ENCODE peak calls at places on chromosomes 2 and 18, in four cellular contexts. B is coronary artery, F is NB4, O is right lobe of liver. P is an unnamed sample.
A peak's percentile ranks its signal among the peaks of the same experiment; 100 is the strongest.

GRCh38 chr18:28075501-28075900 is 101.4 kb downstream of the CDH2 start:
- DNase-seq in B (no peak), F (no peak), O (no peak), P (no peak)

GRCh38 chr2:217742276-217742675 is 260.5 kb downstream of the TNS1 start:
- DNase-seq in B (no peak), F (no peak), O (no peak), P (no peak)

GRCh38 chr2:148926291-148926961 is 51.4 kb downstream of the KIF5C start:
- DNase-seq in B (no peak), F (peak; percentile 77), O (peak; percentile 34), P (peak; percentile 61)

GRCh38 chr2:55419236-55419513 is 481 bp downstream of the CCDC88A start:
- DNase-seq in B (no peak), F (no peak), O (no peak), P (peak; percentile 71)

GRCh38 chr2:240060977-240061591 is 7.8 kb upstream of the OR6B3 start:
- DNase-seq in B (no peak), F (peak; percentile 64), O (no peak), P (peak; percentile 71)

GRCh38 chr2:174493549-174494331 is 6.9 kb upstream of the GPR155 start:
- DNase-seq in B (no peak), F (peak; percentile 14), O (no peak), P (no peak)

GRCh38 chr2:17416891-17417391 is 101.3 kb downstream of the RAD51AP2 start:
- DNase-seq in B (no peak), F (no peak), O (no peak), P (no peak)

GRCh38 chr2:99085400-99085799 is 56.1 kb upstream of the C2orf15 start:
- DNase-seq in B (no peak), F (peak; percentile 54), O (no peak), P (peak; percentile 11)

GRCh38 chr2:152920846-152921245 is 202.4 kb downstream of the ARL6IP6 start:
- DNase-seq in B (no peak), F (no peak), O (no peak), P (no peak)

GRCh38 chr2:239608723-239609122 is 207.9 kb upstream of the HDAC4 start:
- DNase-seq in B (no peak), F (no peak), O (no peak), P (no peak)

GRCh38 chr2:160906878-160907277 is 253.3 kb upstream of the TANK start:
- DNase-seq in B (no peak), F (no peak), O (no peak), P (no peak)

GRCh38 chr2:219844756-219845155 is 217.3 kb downstream of the SLC4A3 start:
- DNase-seq in B (no peak), F (peak; percentile 21), O (no peak), P (no peak)

GRCh38 chr18:47149457-47150028 is 757 bp downstream of the HDHD2 start:
- DNase-seq in B (no peak), F (peak; percentile 45), O (no peak), P (peak; percentile 12)

GRCh38 chr2:238285653-238286082 is 2.7 kb downstream of the PER2 start:
- DNase-seq in B (peak; percentile 90), F (no peak), O (peak; percentile 73), P (no peak)

GRCh38 chr2:241891988-241892298 is 22.4 kb downstream of the RTP5 start:
- DNase-seq in B (no peak), F (no peak), O (no peak), P (no peak)

DNA sequence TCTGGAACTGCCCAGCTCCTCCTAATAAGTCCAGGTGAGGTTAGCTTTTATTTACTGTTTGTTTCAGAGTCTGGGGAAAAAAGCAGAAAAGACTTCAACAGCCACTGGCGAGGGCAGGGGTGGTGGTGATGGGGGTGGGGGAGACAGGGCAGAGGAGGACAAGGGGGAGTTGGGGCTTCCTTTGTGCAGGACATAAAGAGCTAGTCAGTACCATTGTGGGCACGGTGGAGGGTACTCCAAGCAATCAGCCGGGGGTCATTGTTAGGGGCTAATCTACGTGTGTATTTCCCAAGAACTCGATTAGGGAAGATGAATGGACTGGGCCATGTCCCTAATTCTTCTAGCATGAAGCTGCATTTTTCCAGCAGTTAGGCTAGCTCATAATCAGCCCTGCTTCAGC is 2.8 kb upstream of the RAX start:
- DNase-seq in B (no peak), F (no peak), O (no peak), P (no peak)
- TF ChIP-seq CTCF in B (no peak), F (no peak), O (no peak), P (no peak)

GRCh38 chr2:196336206-196336605 is 164.8 kb upstream of the STK17B start:
- DNase-seq in B (no peak), F (no peak), O (no peak), P (no peak)

GRCh38 chr2:196337618-196337953 is 166.2 kb upstream of the STK17B start:
- DNase-seq in B (no peak), F (no peak), O (no peak), P (no peak)

GRCh38 chr2:196335238-196335637 is 163.9 kb upstream of the STK17B start:
- DNase-seq in B (no peak), F (no peak), O (no peak), P (peak; percentile 35)

GRCh38 chr2:196338440-196338839 is 167.1 kb upstream of the STK17B start:
- DNase-seq in B (no peak), F (no peak), O (no peak), P (no peak)

DNA sequence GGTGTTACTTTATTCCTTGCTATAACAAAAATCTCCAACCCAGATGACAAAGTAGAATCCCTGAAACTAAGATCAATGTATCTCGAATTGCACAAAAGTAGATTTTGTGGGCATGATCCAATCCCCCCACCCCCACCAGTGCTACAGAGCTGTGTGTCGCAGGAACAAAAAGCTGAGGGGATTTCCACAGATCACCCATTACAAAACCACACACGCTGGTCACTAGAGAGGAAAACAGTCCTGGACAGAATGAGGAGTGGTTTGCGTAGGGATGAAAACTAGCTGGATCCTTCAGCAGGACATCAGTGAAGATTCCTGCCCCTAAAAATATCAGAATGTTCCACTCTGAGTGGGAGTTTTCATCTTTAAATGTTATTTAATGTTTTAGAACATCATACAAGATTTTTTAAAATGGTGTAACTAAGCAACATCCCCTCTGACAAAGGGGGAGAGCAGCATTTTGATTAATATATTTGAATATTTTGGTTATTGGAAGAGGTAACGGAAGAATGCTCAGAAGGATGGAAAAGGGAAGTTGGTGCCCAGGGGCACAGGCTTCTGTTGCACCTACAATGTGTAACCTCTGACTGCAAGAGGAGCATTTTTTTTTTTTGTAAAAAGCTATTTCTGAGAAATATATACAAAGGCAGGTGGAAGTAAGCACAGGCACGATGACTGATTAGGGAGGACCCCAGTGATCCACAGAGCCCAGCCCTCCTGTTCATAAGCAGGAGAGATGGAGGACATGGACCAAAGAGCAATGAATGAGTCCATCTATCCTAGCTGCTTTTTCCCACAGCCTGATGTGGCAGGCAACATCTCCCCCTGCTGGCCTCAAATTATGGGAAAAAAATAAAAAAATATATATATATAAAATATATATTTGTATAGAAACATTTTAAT is 165.6 kb upstream of the STK17B start:
- DNase-seq in B (no peak), F (peak; percentile 60), O (no peak), P (peak; percentile 56)
- TF ChIP-seq CTCF in B (peak; percentile 33), F (peak; percentile 29), O (no peak), P (peak; percentile 58)

DNA sequence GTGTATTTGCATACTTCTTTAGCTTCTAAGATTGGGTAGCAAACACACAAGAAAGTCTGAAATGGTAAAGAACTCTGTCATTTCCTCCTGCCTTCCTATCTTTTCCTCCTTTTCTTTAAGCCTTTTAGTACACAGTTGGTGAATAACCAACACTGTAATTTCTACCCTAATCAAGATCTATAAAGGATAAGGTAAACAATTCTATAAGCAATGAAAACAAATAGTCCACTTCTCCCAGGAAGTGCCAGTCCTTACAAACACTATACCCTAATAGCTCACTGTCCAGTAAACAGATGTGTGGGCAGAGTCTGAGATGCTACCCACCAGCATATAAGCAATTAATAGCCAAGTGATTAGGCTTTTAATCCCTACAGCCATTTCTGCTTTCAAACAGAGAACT is 81.0 kb upstream of the TFCP2L1 start:
- DNase-seq in B (no peak), F (no peak), O (no peak), P (no peak)
- TF ChIP-seq CTCF in B (no peak), F (no peak), O (no peak), P (no peak)

GRCh38 chr2:49770919-49771318 is 616.6 kb upstream of the FSHR start:
- DNase-seq in B (no peak), F (peak; percentile 42), O (peak; percentile 34), P (peak; percentile 43)
- TF ChIP-seq CTCF in B (no peak), F (peak; percentile 40), O (peak; percentile 15), P (peak; percentile 56)

GRCh38 chr2:68466778-68467076 is 367 bp downstream of the FBXO48 start:
- DNase-seq in B (no peak), F (no peak), O (no peak), P (no peak)

GRCh38 chr2:68465081-68465916 is 1.8 kb downstream of the FBXO48 start:
- DNase-seq in B (no peak), F (peak; percentile 29), O (no peak), P (no peak)

GRCh38 chr2:68467077-68467960 is at the start of the genes APLF and FBXO48:
- DNase-seq in B (peak; percentile 98), F (peak; percentile 100), O (peak; percentile 95), P (peak; percentile 100)

GRCh38 chr2:68464651-68465050 is 2.4 kb downstream of the FBXO48 start:
- DNase-seq in B (no peak), F (no peak), O (no peak), P (no peak)

GRCh38 chr2:68466361-68466777 is 725 bp downstream of the FBXO48 start:
- DNase-seq in B (no peak), F (peak; percentile 74), O (no peak), P (no peak)
- TF ChIP-seq CTCF in B (no peak), F (no peak), O (no peak), P (peak; percentile 17)

GRCh38 chr18:62183578-62184195 is 3.2 kb downstream of the PIGN start:
- DNase-seq in B (no peak), F (peak; percentile 63), O (no peak), P (peak; percentile 70)

GRCh38 chr18:62182220-62182619 is 4.6 kb downstream of the PIGN start:
- DNase-seq in B (no peak), F (peak; percentile 7), O (no peak), P (no peak)

GRCh38 chr18:62186656-62187542 is at the start of the genes PIGN and RELCH:
- DNase-seq in B (peak; percentile 99), F (peak; percentile 98), O (peak; percentile 93), P (peak; percentile 99)

GRCh38 chr18:62189208-62189607 is 2.2 kb downstream of the RELCH start:
- DNase-seq in B (no peak), F (no peak), O (no peak), P (no peak)

DNA sequence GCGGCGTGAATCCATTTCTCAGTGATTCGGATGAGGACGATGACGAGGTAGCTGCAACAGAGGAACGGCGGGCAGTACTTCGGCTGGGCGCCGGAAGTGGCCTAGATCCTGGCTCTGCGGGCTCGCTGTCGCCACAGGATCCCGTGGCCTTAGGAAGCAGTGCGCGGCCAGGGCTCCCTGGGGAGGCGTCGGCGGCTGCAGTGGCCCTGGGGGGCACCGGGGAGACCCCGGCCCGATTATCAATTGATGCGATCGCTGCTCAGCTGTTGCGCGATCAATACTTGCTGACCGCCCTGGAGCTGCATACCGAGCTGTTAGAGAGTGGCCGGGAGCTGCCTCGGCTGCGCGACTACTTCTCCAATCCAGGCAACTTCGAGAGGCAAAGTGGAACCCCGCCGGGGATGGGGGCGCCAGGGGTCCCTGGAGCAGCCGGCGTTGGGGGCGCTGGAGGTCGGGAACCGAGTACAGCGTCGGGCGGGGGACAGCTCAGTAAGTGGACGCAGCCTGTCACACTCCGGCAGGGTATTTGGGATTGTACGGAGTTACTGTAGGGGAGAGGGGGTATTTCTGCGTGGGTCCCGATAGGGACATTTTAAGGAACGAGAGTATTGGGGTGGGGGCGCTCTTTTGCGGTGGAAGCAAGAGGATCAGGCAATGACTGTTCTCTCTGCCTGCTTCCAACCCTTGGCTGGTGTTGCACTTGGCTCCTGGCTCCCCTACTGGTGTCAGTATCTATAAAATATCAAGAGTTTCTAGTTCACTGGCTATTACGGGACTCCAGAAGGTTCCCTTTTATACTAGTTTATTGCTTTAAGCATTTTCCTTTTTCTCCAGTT is 706 bp downstream of the RELCH start:
- DNase-seq in B (peak; percentile 71), F (peak; percentile 72), O (peak; percentile 37), P (peak; percentile 42)
- TF ChIP-seq CTCF in B (no peak), F (peak; percentile 9), O (no peak), P (peak; percentile 19)